ENCODE peak calls at places on chromosomes 6 and 20, in eight cellular contexts. A, O, F, Y, D, X, T and K are unnamed samples.

GRCh38 chr6:75147512-75147911 is 58.3 kb downstream of the COL12A1 start:
- DNase-seq in T (peak), Y (no peak), O (no peak), D (no peak), A (no peak), F (peak), X (no peak), K (no peak)

GRCh38 chr6:13702809-13703302 is 8.8 kb downstream of the RANBP9 start:
- DNase-seq in Y (no peak), F (no peak), X (no peak), T (no peak), A (no peak), O (no peak), D (no peak), K (no peak)

GRCh38 chr6:26500102-26500501 is at the start of gene BTN1A1:
- DNase-seq in D (no peak), Y (no peak), F (no peak), O (no peak), X (no peak), A (no peak), T (no peak), K (no peak)

GRCh38 chr6:35183281-35183680 is 30.5 kb upstream of the SCUBE3 start:
- DNase-seq in T (no peak), F (no peak), A (no peak), X (no peak), Y (no peak), O (no peak), D (no peak), K (no peak)

GRCh38 chr6:89239338-89239737 is 22.2 kb upstream of the GABRR1 start:
- DNase-seq in F (no peak), X (no peak), D (no peak), T (no peak), Y (no peak), A (no peak), O (no peak), K (no peak)

GRCh38 chr20:4108495-4109306 is 93.3 kb upstream of the RNF24 start:
- DNase-seq in X (peak), A (no peak), D (no peak), O (peak), T (peak), Y (peak), F (peak), K (peak)

GRCh38 chr6:15400572-15401004 is 154.7 kb downstream of the JARID2 start:
- DNase-seq in A (peak), X (peak), Y (peak), O (peak), T (peak), D (peak), F (no peak), K (peak)

GRCh38 chr6:128029841-128030240 is 129.0 kb upstream of the THEMIS start:
- DNase-seq in D (no peak), Y (no peak), F (no peak), X (no peak), A (no peak), T (no peak), O (no peak), K (no peak)

GRCh38 chr6:160505970-160506369 is 157.8 kb downstream of the SLC22A3 start:
- DNase-seq in X (no peak), T (no peak), A (no peak), F (no peak), D (no peak), O (no peak), Y (no peak), K (no peak)

GRCh38 chr6:3085074-3085473 is 16.8 kb downstream of the RIPK1 start:
- DNase-seq in F (no peak), O (no peak), X (no peak), D (no peak), Y (peak), T (peak), A (no peak), K (no peak)

GRCh38 chr6:167825759-167826229 is 917 bp upstream of the AFDN start:
- DNase-seq in A (peak), Y (no peak), D (no peak), F (no peak), X (no peak), O (peak), T (no peak), K (no peak)

GRCh38 chr20:1938464-1939269 is 43.5 kb downstream of the SIRPA start:
- DNase-seq in T (no peak), F (no peak), Y (no peak), X (no peak), A (no peak), O (no peak), D (no peak), K (no peak)

GRCh38 chr6:5333653-5334052 is 72.3 kb downstream of the FARS2 start:
- DNase-seq in D (no peak), O (no peak), F (no peak), X (no peak), A (no peak), Y (no peak), T (peak), K (no peak)

GRCh38 chr20:12458241-12458640 is 540.5 kb downstream of the BTBD3 start:
- DNase-seq in F (no peak), X (no peak), T (no peak), Y (no peak), A (no peak), D (no peak), O (no peak), K (no peak)
- TF ChIP-seq CTCF in F (no peak), X (no peak), T (no peak), Y (no peak), A (no peak), D (no peak), O (no peak), K (no peak)

DNA sequence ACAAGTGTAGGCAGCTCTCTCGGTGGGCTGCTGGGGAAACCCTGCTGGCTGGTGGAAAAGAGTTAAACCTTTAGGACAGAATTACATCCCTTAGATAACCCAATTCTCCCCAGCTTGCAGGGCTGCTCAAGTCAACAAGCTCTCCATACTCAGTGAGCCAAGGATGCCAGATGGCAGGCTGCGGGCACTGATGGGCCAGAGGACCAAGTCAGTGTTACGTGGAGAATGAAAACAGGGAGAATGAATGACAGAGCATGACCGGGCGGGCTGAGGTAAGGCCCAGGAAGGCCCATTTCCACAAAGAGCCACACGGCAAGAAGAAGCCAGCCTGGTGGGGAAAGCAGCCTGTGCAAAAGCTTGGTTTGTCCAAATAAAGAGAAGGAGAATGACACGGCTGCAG is 58.7 kb upstream of the CD93 start:
- DNase-seq in X (no peak), O (no peak), F (no peak), Y (no peak), D (no peak), T (no peak), A (no peak), K (no peak)
- H3K27ac ChIP-seq in X (no peak), O (no peak), F (no peak), Y (no peak), D (peak), T (no peak), A (peak), K (peak)

GRCh38 chr6:73893696-73894095 is 197.7 kb downstream of the CD109 start:
- DNase-seq in Y (no peak), F (no peak), O (no peak), A (no peak), T (no peak), D (no peak), X (no peak), K (no peak)

GRCh38 chr6:73901311-73901710 is 205.3 kb downstream of the CD109 start:
- DNase-seq in A (no peak), X (no peak), F (no peak), O (no peak), D (no peak), T (no peak), Y (no peak), K (no peak)

GRCh38 chr6:73903155-73903554 is 207.2 kb downstream of the CD109 start:
- DNase-seq in D (no peak), F (no peak), A (no peak), X (no peak), T (no peak), O (no peak), Y (no peak), K (no peak)

GRCh38 chr6:73901986-73902385 is 206.0 kb downstream of the CD109 start:
- DNase-seq in F (no peak), Y (no peak), D (no peak), O (no peak), X (no peak), T (no peak), A (no peak), K (no peak)

DNA sequence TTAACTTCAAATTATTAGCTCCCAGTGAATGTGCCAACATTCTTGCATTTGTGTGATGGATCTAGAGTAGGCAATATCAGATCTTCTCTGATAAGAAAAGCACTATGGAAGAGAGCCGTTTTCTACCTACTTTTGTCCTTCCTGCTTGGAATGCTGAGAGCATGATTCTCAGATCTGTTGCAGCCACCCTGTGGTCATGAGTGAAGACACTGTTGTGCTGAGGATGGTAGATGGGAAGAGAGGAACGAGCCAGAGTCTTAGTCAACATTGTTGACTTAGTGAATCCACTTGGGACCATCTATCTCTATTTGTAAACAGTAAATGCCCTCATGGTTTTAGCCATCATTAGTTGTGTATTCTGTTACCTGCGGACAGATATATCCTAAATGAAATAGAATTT is 202.6 kb downstream of the CD109 start:
- DNase-seq in X (no peak), A (no peak), F (no peak), T (no peak), O (no peak), Y (no peak), D (no peak), K (no peak)
- TF ChIP-seq CTCF in X (no peak), A (no peak), F (no peak), T (no peak), O (no peak), Y (no peak), D (no peak), K (no peak)

DNA sequence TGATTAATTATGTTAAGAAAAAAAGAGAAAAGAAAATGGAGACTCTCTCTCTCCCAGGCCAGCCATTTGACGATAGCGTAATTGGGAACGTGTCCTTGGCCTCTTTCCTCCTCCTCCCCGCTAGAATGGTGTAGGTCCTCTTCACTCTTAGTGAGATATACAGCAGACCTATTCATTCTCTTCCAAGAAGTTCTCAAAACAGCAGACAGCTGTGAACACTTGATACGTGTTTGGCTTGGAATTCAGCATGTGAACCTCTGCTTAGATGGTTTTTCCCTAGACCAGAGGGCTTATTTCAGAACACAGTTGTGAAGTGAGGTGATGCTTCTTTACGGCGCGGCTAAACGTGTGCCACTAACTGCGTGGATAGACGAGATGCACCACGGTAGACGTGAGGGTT is 32.6 kb upstream of the TULP4 start:
- DNase-seq in D (no peak), T (peak), F (no peak), O (no peak), Y (no peak), A (no peak), X (no peak), K (no peak)
- H3K27ac ChIP-seq in D (no peak), T (no peak), F (no peak), O (no peak), Y (no peak), A (no peak), X (no peak), K (peak)

GRCh38 chr6:139230421-139230840 is 61.4 kb downstream of the TXLNB start:
- DNase-seq in O (no peak), D (no peak), F (no peak), X (no peak), T (peak), A (no peak), Y (no peak), K (no peak)
- TF ChIP-seq CTCF in O (no peak), D (no peak), F (no peak), X (no peak), T (peak), A (no peak), Y (no peak), K (no peak)

GRCh38 chr6:143677891-143678737 is at the start of gene PHACTR2:
- DNase-seq in T (peak), Y (peak), X (no peak), F (no peak), D (peak), O (peak), A (peak), K (peak)
- H3K27ac ChIP-seq in T (peak), Y (peak), X (peak), F (no peak), D (peak), O (peak), A (peak), K (peak)

DNA sequence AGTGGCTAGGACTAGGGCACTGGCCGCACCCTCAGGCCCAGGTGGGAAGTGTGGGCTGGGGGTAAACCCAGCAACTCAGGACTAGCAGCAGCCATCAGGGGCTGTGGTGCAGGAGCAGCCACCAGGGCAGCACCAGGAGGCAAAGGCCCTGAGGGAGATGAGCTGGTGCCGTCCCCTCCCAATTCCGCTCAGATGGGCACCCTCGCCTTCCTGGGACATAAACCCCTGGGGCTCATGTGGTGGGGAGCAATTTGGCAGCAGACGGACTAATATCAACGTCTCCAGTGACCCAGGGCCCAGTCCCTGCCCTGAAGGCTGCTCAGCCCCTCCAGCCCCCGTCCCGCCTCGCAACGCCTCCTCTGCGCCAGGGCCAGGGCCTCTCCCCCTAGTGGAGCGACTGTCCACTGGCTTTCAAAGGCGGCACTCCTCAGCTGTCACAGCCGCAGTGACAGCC is 349.7 kb downstream of the ZFAND3 start:
- DNase-seq in Y (no peak), O (no peak), F (no peak), D (no peak), X (no peak), A (no peak), T (no peak), K (no peak)
- TF ChIP-seq CTCF in Y (no peak), O (no peak), F (no peak), D (no peak), X (no peak), A (no peak), T (no peak), K (no peak)